ENCODE peak calls at places on chromosomes 16 and 17, in seven cellular contexts. G is uterus; E is tibial artery; D is effector memory CD4-positive, alpha-beta T cell; Z is left lung; H is psoas muscle; A is stomach. S is an unnamed sample.

GRCh38 chr16:79535130-79535529 is 65.4 kb downstream of the MAF start:
- DNase-seq in H (no peak), Z (no peak), G (no peak), A (no peak), D (no peak), E (no peak), S (no peak)

GRCh38 chr17:80850109-80850508 is 141.5 kb upstream of the CHMP6 start:
- DNase-seq in A (no peak), H (no peak), E (no peak), D (no peak), G (no peak), Z (no peak), S (peak; percentile 16)

GRCh38 chr17:67218385-67218950 is 26.5 kb downstream of the HELZ start:
- DNase-seq in Z (no peak), G (no peak), E (no peak), D (no peak), A (no peak), H (no peak), S (no peak)

GRCh38 chr16:86899757-86900156 is 321.4 kb downstream of the FOXL1 start:
- DNase-seq in E (no peak), A (no peak), Z (no peak), G (no peak), D (no peak), H (no peak), S (no peak)

GRCh38 chr17:1087381-1088241 is 90.7 kb downstream of the TIMM22 start:
- DNase-seq in G (peak; percentile 77), A (peak; percentile 91), E (peak; percentile 93), Z (peak; percentile 87), H (peak; percentile 78), D (no peak), S (peak; percentile 85)

GRCh38 chr17:66304304-66305174 is 2.1 kb downstream of the PRKCA start:
- DNase-seq in Z (no peak), D (no peak), H (no peak), G (no peak), A (no peak), E (no peak), S (no peak)

GRCh38 chr16:1163567-1164055 is 10.7 kb downstream of the CACNA1H start:
- DNase-seq in G (no peak), H (no peak), E (no peak), Z (no peak), D (no peak), A (no peak), S (no peak)

GRCh38 chr17:57899822-57900221 is 50.0 kb upstream of the MRPS23 start:
- DNase-seq in A (peak; percentile 83), G (peak; percentile 61), D (no peak), Z (peak; percentile 90), E (no peak), H (peak; percentile 72), S (no peak)

GRCh38 chr16:9159839-9160550 is 68.6 kb downstream of the HAPSTR1 start:
- DNase-seq in E (no peak), A (peak; percentile 57), G (no peak), D (no peak), H (no peak), Z (peak; percentile 81), S (peak; percentile 75)

GRCh38 chr17:4856271-4856936 is 23.3 kb downstream of the MINK1 start:
- DNase-seq in D (no peak), H (no peak), Z (no peak), E (no peak), A (no peak), G (no peak), S (no peak)

GRCh38 chr16:54145881-54146280 is 140.7 kb downstream of the IRX3 start:
- DNase-seq in E (no peak), Z (no peak), G (no peak), A (no peak), D (no peak), H (no peak), S (no peak)

GRCh38 chr16:28496844-28497243 is 2.4 kb downstream of the APOBR start:
- DNase-seq in A (no peak), H (peak; percentile 63), Z (no peak), E (no peak), G (no peak), D (no peak), S (no peak)

GRCh38 chr17:152860-153420 is 15.6 kb downstream of the SCGB1C2 start:
- DNase-seq in A (no peak), E (peak; percentile 52), D (no peak), G (no peak), H (peak; percentile 27), Z (peak; percentile 49), S (no peak)

GRCh38 chr16:71738820-71739219 is 14.3 kb upstream of the PHLPP2 start:
- DNase-seq in Z (no peak), D (no peak), H (no peak), A (no peak), E (no peak), G (no peak), S (no peak)

GRCh38 chr16:12496866-12497265 is 306.8 kb downstream of the CPPED1 start:
- DNase-seq in H (no peak), D (no peak), E (no peak), Z (no peak), A (no peak), G (no peak), S (no peak)

GRCh38 chr16:78122774-78123315 is 23.4 kb downstream of the WWOX start:
- DNase-seq in A (no peak), Z (no peak), D (no peak), H (no peak), E (no peak), G (no peak), S (no peak)

GRCh38 chr17:45018514-45019176 is 32.8 kb downstream of the DCAKD start:
- DNase-seq in Z (no peak), G (no peak), D (no peak), A (no peak), H (no peak), E (no peak), S (no peak)

GRCh38 chr17:14321476-14321949 is 20.6 kb downstream of the HS3ST3B1 start:
- DNase-seq in E (no peak), H (no peak), A (no peak), G (no peak), Z (no peak), D (no peak), S (no peak)

GRCh38 chr17:14321980-14322776 is 21.3 kb downstream of the HS3ST3B1 start:
- DNase-seq in H (no peak), G (no peak), E (no peak), D (no peak), Z (no peak), A (no peak), S (no peak)

GRCh38 chr17:14325618-14326167 is 24.8 kb downstream of the HS3ST3B1 start:
- DNase-seq in Z (no peak), E (no peak), D (no peak), A (no peak), H (no peak), G (no peak), S (no peak)

GRCh38 chr17:14320734-14321475 is 20.0 kb downstream of the HS3ST3B1 start:
- DNase-seq in E (no peak), D (no peak), G (no peak), Z (no peak), H (no peak), A (no peak), S (no peak)

GRCh38 chr17:14323522-14323981 is 22.7 kb downstream of the HS3ST3B1 start:
- DNase-seq in A (no peak), D (no peak), H (no peak), G (no peak), Z (no peak), E (no peak), S (no peak)
- H3K36me3 ChIP-seq in A (no peaks in the 10 kb centered on the region), D (no peaks in the 10 kb centered on the region), H (no peaks in the 10 kb centered on the region), G (no peaks in the 10 kb centered on the region), Z (no peaks in the 10 kb centered on the region), E (no peaks in the 10 kb centered on the region), S (no peaks in the 10 kb centered on the region)

GRCh38 chr17:60665602-60666001 is 12.0 kb upstream of the BCAS3 start:
- DNase-seq in D (no peak), E (no peak), G (no peak), H (no peak), Z (no peak), A (no peak), S (no peak)
- H3K36me3 ChIP-seq in D (peaks cover 4% of the 10 kb centered on the region), E (peaks cover 29% of the 10 kb centered on the region), G (no peaks in the 10 kb centered on the region), H (peaks cover 42% of the 10 kb centered on the region), Z (no peaks in the 10 kb centered on the region), A (peaks cover 45% of the 10 kb centered on the region), S (no peaks in the 10 kb centered on the region)

DNA sequence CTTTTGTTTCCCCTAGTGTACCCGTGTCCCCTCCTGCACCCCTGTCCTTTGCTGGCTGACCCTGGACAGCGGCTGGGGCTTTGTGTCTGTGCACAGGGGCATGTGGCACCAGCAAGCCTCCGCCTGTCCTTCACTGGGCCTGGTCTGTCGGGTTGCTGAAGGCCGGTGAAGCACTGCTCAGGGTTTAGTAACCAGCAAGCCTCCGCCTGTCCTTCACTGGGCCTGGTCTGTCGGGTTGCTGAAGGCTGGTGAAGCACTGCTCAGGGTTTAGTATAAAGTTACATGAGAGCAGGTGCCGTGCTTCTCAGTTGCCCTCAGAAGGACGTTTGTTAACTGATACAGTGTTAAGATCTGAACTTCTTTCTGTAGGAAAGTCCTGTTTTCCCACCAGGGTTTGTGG is 33.8 kb downstream of the DEF8 start:
- DNase-seq in A (no peak), D (no peak), E (no peak), G (no peak), H (peak; percentile 59), Z (peak; percentile 47), S (no peak)
- H3K36me3 ChIP-seq in A (peaks cover 98% of the 10 kb centered on the region), D (peaks cover 64% of the 10 kb centered on the region), E (peaks cover 80% of the 10 kb centered on the region), G (no peaks in the 10 kb centered on the region), H (peaks cover 96% of the 10 kb centered on the region), Z (no peaks in the 10 kb centered on the region), S (no peaks in the 10 kb centered on the region)

GRCh38 chr17:61966201-61966600 is 38.4 kb upstream of the INTS2 start:
- DNase-seq in D (no peak), A (no peak), E (no peak), Z (no peak), H (no peak), G (no peak), S (no peak)

GRCh38 chr17:61967729-61968128 is 39.9 kb upstream of the INTS2 start:
- DNase-seq in G (no peak), A (no peak), Z (no peak), H (no peak), E (no peak), D (no peak), S (no peak)

GRCh38 chr17:61972311-61972710 is 44.5 kb upstream of the INTS2 start:
- DNase-seq in E (no peak), Z (no peak), D (no peak), G (no peak), A (no peak), H (no peak), S (no peak)

GRCh38 chr17:61968757-61969156 is 41.0 kb upstream of the INTS2 start:
- DNase-seq in A (no peak), Z (no peak), G (no peak), D (no peak), H (no peak), E (no peak), S (no peak)

DNA sequence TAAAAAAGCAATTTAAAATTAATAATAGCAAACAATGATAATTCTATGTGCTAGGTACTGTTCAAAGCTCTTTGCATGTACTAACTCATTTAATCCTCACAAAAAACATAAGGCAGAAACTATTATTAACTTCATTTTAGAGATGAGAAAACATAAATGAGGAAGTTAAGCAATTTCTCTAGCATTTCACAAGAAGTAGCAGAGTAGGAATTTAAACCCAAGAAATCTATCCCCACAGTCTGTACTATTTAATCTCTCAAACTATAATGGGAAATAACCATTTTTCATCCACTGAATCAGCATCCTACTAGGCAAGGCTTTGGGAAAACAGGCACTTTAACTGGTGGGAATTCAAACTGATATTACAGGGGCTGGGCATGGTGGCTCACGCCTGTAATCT is 42.2 kb upstream of the INTS2 start:
- DNase-seq in D (no peak), Z (no peak), E (no peak), G (no peak), H (no peak), A (no peak), S (no peak)
- H3K36me3 ChIP-seq in D (peaks cover 29% of the 10 kb centered on the region), Z (peaks cover 3% of the 10 kb centered on the region), E (peaks cover 57% of the 10 kb centered on the region), G (no peaks in the 10 kb centered on the region), H (peaks cover 86% of the 10 kb centered on the region), A (peaks cover 92% of the 10 kb centered on the region), S (peaks cover 48% of the 10 kb centered on the region)

GRCh38 chr16:82695806-82696205 is 69.0 kb downstream of the CDH13 start:
- DNase-seq in D (no peak), E (no peak), G (no peak), A (no peak), Z (no peak), H (no peak), S (no peak)
- H3K36me3 ChIP-seq in D (no peaks in the 10 kb centered on the region), E (no peaks in the 10 kb centered on the region), G (no peaks in the 10 kb centered on the region), A (no peaks in the 10 kb centered on the region), Z (no peaks in the 10 kb centered on the region), H (no peaks in the 10 kb centered on the region), S (no peaks in the 10 kb centered on the region)